ENCODE peak calls at places on chromosomes 3 and 15, in five cellular contexts. One of them, this sample, is unnamed.
A peak's percentile ranks its signal among the peaks of the same experiment; 100 is the strongest.

GRCh38 chr3:4809970-4810369 is 169.3 kb upstream of the BHLHE40 start:
- DNase-seq in GM12878: no peak
- DNase-seq in body of pancreas: no peak
- DNase-seq in uterus: no peak
- DNase-seq in transverse colon: no peak
- DNase-seq in this sample: no peak

GRCh38 chr15:23038741-23039150 is 623 bp downstream of the TUBGCP5 start:
- DNase-seq in GM12878: no peak
- DNase-seq in body of pancreas: no peak
- DNase-seq in transverse colon: peak; percentile 18
- DNase-seq in uterus: no peak
- DNase-seq in this sample: no peak

GRCh38 chr15:77030928-77031375 is 36.0 kb downstream of the PSTPIP1 start:
- DNase-seq in uterus: peak; percentile 12
- DNase-seq in body of pancreas: peak; percentile 9
- DNase-seq in GM12878: no peak
- DNase-seq in transverse colon: peak; percentile 7
- DNase-seq in this sample: no peak

GRCh38 chr3:194285024-194285858 is 65.9 kb downstream of the CPN2 start:
- DNase-seq in GM12878: no peak
- DNase-seq in transverse colon: no peak
- DNase-seq in body of pancreas: no peak
- DNase-seq in uterus: peak; percentile 16
- DNase-seq in this sample: no peak

GRCh38 chr15:28891588-28891987 is 5.8 kb downstream of the APBA2 start:
- DNase-seq in transverse colon: no peak
- DNase-seq in GM12878: no peak
- DNase-seq in uterus: no peak
- DNase-seq in body of pancreas: no peak
- DNase-seq in this sample: no peak

GRCh38 chr3:13023251-13024055 is 49.8 kb downstream of the IQSEC1 start:
- DNase-seq in transverse colon: no peak
- DNase-seq in body of pancreas: no peak
- DNase-seq in GM12878: no peak
- DNase-seq in uterus: no peak
- DNase-seq in this sample: no peak

GRCh38 chr3:187831125-187832051 is 86.1 kb upstream of the BCL6 start:
- DNase-seq in uterus: no peak
- DNase-seq in GM12878: no peak
- DNase-seq in transverse colon: no peak
- DNase-seq in body of pancreas: no peak
- DNase-seq in this sample: no peak

GRCh38 chr3:172515130-172515918 is 7.9 kb downstream of the TNFSF10 start:
- DNase-seq in transverse colon: no peak
- DNase-seq in uterus: no peak
- DNase-seq in GM12878: no peak
- DNase-seq in body of pancreas: no peak
- DNase-seq in this sample: no peak

GRCh38 chr15:55552926-55553325 is 35.2 kb downstream of the PYGO1 start:
- DNase-seq in body of pancreas: no peak
- DNase-seq in transverse colon: no peak
- DNase-seq in GM12878: no peak
- DNase-seq in uterus: no peak
- DNase-seq in this sample: no peak

GRCh38 chr15:66138096-66138783 is 115.3 kb downstream of the MEGF11 start:
- DNase-seq in uterus: no peak
- DNase-seq in body of pancreas: peak; percentile 24
- DNase-seq in transverse colon: no peak
- DNase-seq in GM12878: no peak
- DNase-seq in this sample: no peak

GRCh38 chr3:43866529-43867353 is 176.0 kb downstream of the ABHD5 start:
- DNase-seq in uterus: no peak
- DNase-seq in GM12878: no peak
- DNase-seq in body of pancreas: no peak
- DNase-seq in transverse colon: no peak
- DNase-seq in this sample: no peak

GRCh38 chr15:55277116-55277564 is 12.5 kb downstream of the RAB27A start:
- DNase-seq in transverse colon: peak; percentile 19
- DNase-seq in body of pancreas: no peak
- DNase-seq in GM12878: peak; percentile 84
- DNase-seq in uterus: no peak
- DNase-seq in this sample: peak; percentile 96

GRCh38 chr3:122496529-122496928 is 18.2 kb downstream of the KPNA1 start:
- DNase-seq in GM12878: no peak
- DNase-seq in uterus: no peak
- DNase-seq in transverse colon: no peak
- DNase-seq in body of pancreas: no peak
- DNase-seq in this sample: peak; percentile 12

GRCh38 chr15:40906947-40907802 is 12.9 kb downstream of the VPS18 start:
- DNase-seq in transverse colon: peak; percentile 75
- DNase-seq in body of pancreas: peak; percentile 43
- DNase-seq in uterus: peak; percentile 61
- DNase-seq in GM12878: no peak
- DNase-seq in this sample: no peak

GRCh38 chr15:52217186-52217585 is 26.0 kb upstream of the GNB5 start:
- DNase-seq in transverse colon: peak; percentile 19
- DNase-seq in GM12878: no peak
- DNase-seq in uterus: no peak
- DNase-seq in body of pancreas: peak; percentile 50
- DNase-seq in this sample: peak; percentile 35

GRCh38 chr3:27311400-27311799 is 57.8 kb downstream of the NEK10 start:
- DNase-seq in GM12878: no peak
- DNase-seq in body of pancreas: no peak
- DNase-seq in uterus: no peak
- DNase-seq in transverse colon: no peak
- DNase-seq in this sample: no peak

DNA sequence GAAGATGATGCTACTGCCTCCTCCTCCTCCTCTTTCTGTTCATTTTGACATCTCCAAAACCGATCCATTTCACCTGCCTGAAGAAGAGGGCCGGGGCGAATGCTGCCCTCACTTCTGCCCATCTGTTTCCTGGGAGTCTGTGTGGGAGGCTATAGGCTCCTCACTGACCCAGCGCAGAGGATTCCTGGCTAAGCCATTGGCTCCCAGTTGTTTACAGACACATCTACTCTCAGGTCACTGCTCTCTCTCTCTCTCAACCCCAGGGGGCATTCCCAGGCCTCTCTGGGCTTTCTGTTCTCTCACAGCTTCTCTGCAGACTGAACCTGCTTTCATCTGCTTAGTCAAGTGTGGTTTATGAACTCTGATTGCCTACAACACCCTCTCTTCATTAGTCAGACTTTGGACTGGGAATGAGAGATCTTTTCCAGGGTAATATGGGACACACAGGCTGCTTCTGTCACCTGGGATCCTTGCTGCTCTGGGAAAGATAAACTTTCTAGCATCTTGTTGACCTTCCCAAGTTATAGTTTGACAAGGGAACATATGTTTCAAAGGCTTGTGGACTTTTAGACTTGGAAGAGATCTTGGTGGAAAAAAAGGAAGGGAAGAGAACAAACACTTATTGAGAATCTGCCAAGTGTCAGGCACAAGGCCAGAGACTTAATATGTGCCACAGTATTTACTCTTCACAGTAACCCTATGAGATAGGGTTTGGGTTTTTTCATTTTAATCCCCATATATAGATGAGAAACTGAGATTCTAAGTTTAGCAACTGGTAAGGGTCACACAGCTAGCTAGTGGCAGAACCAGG is 30.2 kb upstream of the USP3 start:
- DNase-seq in GM12878: peak; percentile 97
- DNase-seq in transverse colon: peak; percentile 74
- DNase-seq in body of pancreas: peak; percentile 25
- DNase-seq in uterus: no peak
- DNase-seq in this sample: no peak
- TF ChIP-seq POLR2A in GM12878: no peak
- TF ChIP-seq POLR2A in transverse colon: peak; percentile 30
- TF ChIP-seq POLR2A in body of pancreas: no peak
- TF ChIP-seq POLR2A in uterus: no peak
- TF ChIP-seq POLR2A in this sample: no peak

GRCh38 chr15:27671794-27672438 is 427.2 kb downstream of the OCA2 start:
- DNase-seq in GM12878: no peak
- DNase-seq in transverse colon: no peak
- DNase-seq in body of pancreas: no peak
- DNase-seq in uterus: no peak
- DNase-seq in this sample: no peak

GRCh38 chr15:27668471-27669220 is 430.5 kb downstream of the OCA2 start:
- DNase-seq in transverse colon: no peak
- DNase-seq in GM12878: no peak
- DNase-seq in uterus: no peak
- DNase-seq in body of pancreas: no peak
- DNase-seq in this sample: no peak

GRCh38 chr15:27672537-27672936 is 426.6 kb downstream of the OCA2 start:
- DNase-seq in uterus: no peak
- DNase-seq in GM12878: no peak
- DNase-seq in transverse colon: no peak
- DNase-seq in body of pancreas: no peak
- DNase-seq in this sample: no peak

GRCh38 chr15:27669641-27670040 is 429.5 kb downstream of the OCA2 start:
- DNase-seq in body of pancreas: no peak
- DNase-seq in GM12878: no peak
- DNase-seq in uterus: no peak
- DNase-seq in transverse colon: no peak
- DNase-seq in this sample: no peak

GRCh38 chr15:27670481-27670880 is 428.6 kb downstream of the OCA2 start:
- DNase-seq in uterus: no peak
- DNase-seq in body of pancreas: no peak
- DNase-seq in transverse colon: no peak
- DNase-seq in GM12878: no peak
- DNase-seq in this sample: no peak
- TF ChIP-seq CTCF in uterus: no peak
- TF ChIP-seq CTCF in body of pancreas: no peak
- TF ChIP-seq CTCF in transverse colon: no peak
- TF ChIP-seq CTCF in GM12878: no peak
- TF ChIP-seq CTCF in this sample: no peak

DNA sequence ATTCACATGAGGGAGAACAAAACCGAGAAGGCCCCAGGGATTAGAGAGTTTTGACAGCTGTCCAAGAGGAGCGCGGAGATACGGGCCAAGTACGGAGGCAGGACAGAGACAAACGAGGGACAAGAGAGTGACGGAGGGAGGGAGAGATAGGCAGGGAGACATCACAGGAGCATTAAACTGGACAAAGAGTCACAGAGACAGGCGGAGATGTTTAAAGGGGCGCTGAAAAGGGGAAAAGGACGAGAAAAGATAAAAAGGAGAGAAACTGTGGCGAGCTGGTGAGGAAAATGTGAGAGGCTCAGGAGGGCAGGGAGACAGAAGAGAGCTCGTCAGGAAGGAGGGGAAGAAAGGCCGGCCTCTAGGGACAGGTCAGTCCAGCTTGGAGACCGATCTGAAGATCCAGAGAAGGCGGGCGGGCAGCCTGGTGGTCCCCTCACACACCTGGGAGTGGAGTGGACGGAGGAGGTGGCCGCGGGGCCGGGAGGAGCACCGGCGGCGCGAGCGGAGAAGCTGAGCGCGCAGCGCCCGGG is 40.5 kb upstream of the ROPN1 start:
- DNase-seq in body of pancreas: peak; percentile 17
- DNase-seq in uterus: peak; percentile 68
- DNase-seq in transverse colon: peak; percentile 36
- DNase-seq in GM12878: no peak
- DNase-seq in this sample: no peak
- TF ChIP-seq POLR2A in body of pancreas: no peak
- TF ChIP-seq POLR2A in uterus: peak; percentile 13
- TF ChIP-seq POLR2A in transverse colon: no peak
- TF ChIP-seq POLR2A in GM12878: no peak
- TF ChIP-seq POLR2A in this sample: no peak

GRCh38 chr3:76753599-76753998 is 286.3 kb upstream of the ROBO2 start:
- DNase-seq in body of pancreas: no peak
- DNase-seq in GM12878: no peak
- DNase-seq in uterus: no peak
- DNase-seq in transverse colon: no peak
- DNase-seq in this sample: no peak
- TF ChIP-seq CTCF in body of pancreas: peak; percentile 44
- TF ChIP-seq CTCF in GM12878: no peak
- TF ChIP-seq CTCF in uterus: no peak
- TF ChIP-seq CTCF in transverse colon: no peak
- TF ChIP-seq CTCF in this sample: no peak

GRCh38 chr15:60396964-60397771 is 618 bp downstream of the ANXA2 start:
- DNase-seq in uterus: peak; percentile 59
- DNase-seq in body of pancreas: peak; percentile 52
- DNase-seq in GM12878: peak; percentile 53
- DNase-seq in transverse colon: peak; percentile 86
- DNase-seq in this sample: peak; percentile 72
- TF ChIP-seq POLR2A in uterus: no peak
- TF ChIP-seq POLR2A in body of pancreas: no peak
- TF ChIP-seq POLR2A in GM12878: no peak
- TF ChIP-seq POLR2A in transverse colon: peak; percentile 57
- TF ChIP-seq POLR2A in this sample: no peak

This sample was measured in NB4.